ENCODE peak calls at places on chromosomes 13 and 19, in eight cellular contexts. D, W, M, S, H, T, R and V are unnamed samples. For H3K9me3, the result is how much of the 10 kb centered on the place peaks cover.

GRCh38 chr19:1360818-1361461 is 22.8 kb upstream of the NDUFS7 start:
- DNase-seq in M (no peak), T (no peak), D (no peak), R (peak), H (no peak), W (no peak), S (peak), V (no peak)

GRCh38 chr13:44129418-44129817 is 244.2 kb upstream of the SERP2 start:
- DNase-seq in H (no peak), S (no peak), W (no peak), M (no peak), R (no peak), D (no peak), T (no peak), V (no peak)

GRCh38 chr19:10789876-10790275 is 46.1 kb downstream of the TMED1 start:
- DNase-seq in T (no peak), M (no peak), R (no peak), H (no peak), W (no peak), S (no peak), D (no peak), V (no peak)

GRCh38 chr19:4191044-4191443 is 8.6 kb downstream of the ANKRD24 start:
- DNase-seq in S (no peak), H (no peak), M (no peak), D (no peak), W (no peak), T (no peak), R (no peak), V (no peak)

GRCh38 chr19:34838248-34838647 is 65.2 kb upstream of the ZNF599 start:
- DNase-seq in T (no peak), H (no peak), D (no peak), W (no peak), S (no peak), M (no peak), R (no peak), V (no peak)

GRCh38 chr13:113804017-113804702 is 45.1 kb downstream of the TMEM255B start:
- DNase-seq in H (no peak), W (no peak), R (no peak), D (peak), T (no peak), S (no peak), M (peak), V (no peak)

GRCh38 chr13:87426737-87427136 is 244.4 kb upstream of the SLITRK5 start:
- DNase-seq in W (no peak), S (no peak), R (no peak), D (no peak), M (no peak), H (no peak), T (no peak), V (no peak)

GRCh38 chr13:79108914-79109643 is 297.0 kb downstream of the RBM26 start:
- DNase-seq in W (peak), D (no peak), H (no peak), R (no peak), T (no peak), S (no peak), M (no peak), V (no peak)

GRCh38 chr13:98386632-98387031 is 190.3 kb downstream of the STK24 start:
- DNase-seq in T (no peak), W (no peak), S (peak), D (no peak), H (no peak), R (no peak), M (no peak), V (no peak)

GRCh38 chr13:111879719-111880118 is 187.2 kb upstream of the SOX1 start:
- DNase-seq in R (no peak), H (no peak), T (no peak), S (no peak), M (no peak), D (no peak), W (no peak), V (no peak)

GRCh38 chr19:29311391-29311790 is 98.4 kb upstream of the UQCRFS1 start:
- DNase-seq in M (no peak), D (no peak), T (no peak), R (no peak), H (no peak), S (no peak), W (no peak), V (no peak)

GRCh38 chr13:75800545-75800944 is 164.4 kb downstream of the LMO7 start:
- DNase-seq in T (no peak), M (no peak), H (no peak), R (no peak), S (no peak), W (no peak), D (no peak), V (no peak)

GRCh38 chr13:80894930-80895329 is 554.0 kb upstream of the SPRY2 start:
- DNase-seq in M (no peak), S (no peak), W (no peak), H (no peak), R (no peak), T (no peak), D (no peak), V (no peak)

GRCh38 chr13:80888421-80888820 is 547.5 kb upstream of the SPRY2 start:
- DNase-seq in M (no peak), H (no peak), S (no peak), W (no peak), D (no peak), R (no peak), T (no peak), V (no peak)

GRCh38 chr13:80884031-80884785 is 543.3 kb upstream of the SPRY2 start:
- DNase-seq in H (no peak), T (no peak), S (no peak), M (no peak), R (no peak), W (no peak), D (no peak), V (no peak)

GRCh38 chr13:80889829-80890228 is 548.9 kb upstream of the SPRY2 start:
- DNase-seq in R (no peak), H (no peak), M (no peak), D (no peak), S (no peak), W (no peak), T (no peak), V (no peak)
- H3K9me3 ChIP-seq in R (under half), H (under half), M (under half), D (under half), S (under half), W (under half), T (under half), V (under half)

GRCh38 chr19:9406798-9407352 is 28.5 kb downstream of the ZNF266 start:
- DNase-seq in H (no peak), D (peak), R (peak), M (peak), S (no peak), W (peak), T (no peak), V (peak)
- H3K9me3 ChIP-seq in H (under half), D (half or more), R (under half), M (under half), S (under half), W (under half), T (under half), V (under half)

DNA sequence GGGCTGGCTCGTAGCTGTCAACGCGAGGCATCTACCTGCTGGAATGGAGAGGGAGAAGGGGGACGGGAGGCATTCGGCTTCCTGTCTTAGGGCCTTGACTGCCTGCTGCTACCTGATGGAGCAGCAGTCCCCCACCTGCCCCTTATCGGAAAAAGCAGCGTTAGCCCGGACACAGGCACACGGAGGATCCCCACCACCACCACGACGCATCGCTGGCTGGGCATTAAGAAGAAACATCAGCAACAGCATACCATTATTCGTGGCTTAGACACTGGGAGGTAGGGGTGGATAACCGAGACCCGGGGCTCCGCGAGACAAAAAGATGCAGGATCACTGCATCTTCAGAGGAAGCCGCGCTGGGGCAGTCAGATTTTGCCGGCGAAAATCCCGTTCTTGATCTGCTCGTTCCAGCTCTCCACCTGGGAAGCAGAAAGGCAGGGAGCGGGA is 1.1 kb downstream of the COX6B2 start:
- DNase-seq in D (no peak), H (no peak), R (no peak), S (no peak), M (no peak), W (no peak), T (no peak), V (no peak)
- H3K9me3 ChIP-seq in D (under half), H (under half), R (under half), S (under half), M (under half), W (under half), T (under half), V (under half)

GRCh38 chr19:22137791-22138190 is 59.0 kb downstream of the ZNF676 start:
- DNase-seq in M (no peak), W (no peak), H (no peak), S (no peak), T (no peak), D (no peak), R (no peak), V (no peak)

GRCh38 chr19:22144394-22144793 is 52.4 kb downstream of the ZNF676 start:
- DNase-seq in H (no peak), T (no peak), W (peak), M (no peak), D (no peak), R (no peak), S (no peak), V (no peak)

GRCh38 chr19:22140356-22140755 is 56.4 kb downstream of the ZNF676 start:
- DNase-seq in T (no peak), H (no peak), D (no peak), M (no peak), R (no peak), S (no peak), W (no peak), V (no peak)
- H3K9me3 ChIP-seq in T (under half), H (under half), D (half or more), M (under half), R (under half), S (under half), W (under half), V (under half)

GRCh38 chr19:57512845-57513244 is 13.1 kb downstream of the ZNF773 start:
- DNase-seq in S (no peak), D (no peak), R (no peak), M (no peak), W (no peak), T (no peak), H (no peak), V (no peak)
- H3K9me3 ChIP-seq in S (under half), D (half or more), R (under half), M (under half), W (under half), T (under half), H (under half), V (under half)

GRCh38 chr19:56877069-56877715 is 36.7 kb upstream of the PEG3 start:
- DNase-seq in W (no peak), R (no peak), S (no peak), T (no peak), H (no peak), M (no peak), D (no peak), V (no peak)

GRCh38 chr19:56875717-56876116 is 35.2 kb upstream of the PEG3 start:
- DNase-seq in T (no peak), M (no peak), S (no peak), R (no peak), D (no peak), H (no peak), W (no peak), V (no peak)

GRCh38 chr19:56884481-56884880 is 44.0 kb upstream of the PEG3 start:
- DNase-seq in T (no peak), R (no peak), W (peak), D (no peak), H (no peak), M (no peak), S (no peak), V (no peak)

GRCh38 chr19:56885173-56885679 is 44.7 kb upstream of the PEG3 start:
- DNase-seq in D (no peak), T (no peak), W (no peak), H (no peak), S (no peak), M (no peak), R (no peak), V (no peak)

GRCh38 chr19:56880592-56881190 is 40.2 kb upstream of the PEG3 start:
- DNase-seq in S (no peak), D (no peak), M (no peak), T (no peak), W (no peak), R (no peak), H (no peak), V (no peak)
- H3K9me3 ChIP-seq in S (under half), D (half or more), M (under half), T (under half), W (under half), R (under half), H (under half), V (under half)